ENCODE peak calls at places on chromosomes 4 and X, in nine cellular contexts. Z, T, H, I, F, K, W, O and M are unnamed samples.

GRCh38 chr4:170102426-170102825 is 12.7 kb upstream of the AADAT start:
- DNase-seq in Z (no peak), T (no peak), H (no peak), I (no peak), F (no peak), K (no peak), W (no peak), O (no peak), M (no peak)

GRCh38 chr4:73707918-73708577 is 32.3 kb upstream of the CXCL8 start:
- DNase-seq in Z (peak), T (no peak), H (peak), I (no peak), F (no peak), K (peak), W (no peak), O (peak), M (no peak)

GRCh38 chr4:82360298-82361177 is 13.3 kb downstream of the HNRNPD start:
- DNase-seq in Z (no peak), T (no peak), H (no peak), I (no peak), F (no peak), K (no peak), W (no peak), O (no peak), M (no peak)

GRCh38 chr4:78954048-78954666 is 14.9 kb upstream of the PAQR3 start:
- DNase-seq in Z (no peak), T (no peak), H (no peak), I (peak), F (no peak), K (no peak), W (no peak), O (no peak), M (no peak)

GRCh38 chr4:165439344-165439743 is 60.5 kb downstream of the CPE start:
- DNase-seq in Z (no peak), T (no peak), H (no peak), I (no peak), F (no peak), K (peak), W (no peak), O (no peak), M (no peak)

GRCh38 chr4:27789768-27790167 is 929.1 kb downstream of the STIM2 start:
- DNase-seq in Z (no peak), T (no peak), H (no peak), I (no peak), F (no peak), K (peak), W (no peak), O (no peak), M (no peak)

GRCh38 chr4:2900701-2901100 is 57.1 kb downstream of the ADD1 start:
- DNase-seq in Z (no peak), T (no peak), H (no peak), I (no peak), F (no peak), K (no peak), W (no peak), O (no peak), M (no peak)

GRCh38 chrX:63115196-63115595 is 235.9 kb downstream of the SPIN4 start:
- DNase-seq in Z (no peak), T (no peak), H (no peak), I (no peak), F (no peak), K (no peak), W (no peak), O (no peak), M (no peak)

GRCh38 chr4:101649790-101650450 is 140.6 kb upstream of the BANK1 start:
- DNase-seq in Z (peak), T (no peak), H (no peak), I (no peak), F (no peak), K (peak), W (no peak), O (no peak), M (no peak)

GRCh38 chrX:69229436-69229835 is 64.2 kb upstream of the PJA1 start:
- DNase-seq in Z (no peak), T (no peak), H (no peak), I (no peak), F (no peak), K (peak), W (no peak), O (no peak), M (no peak)

GRCh38 chr4:103424853-103425252 is 226.7 kb upstream of the CENPE start:
- DNase-seq in Z (no peak), T (no peak), H (no peak), I (no peak), F (no peak), K (no peak), W (no peak), O (no peak), M (no peak)

GRCh38 chr4:180380733-180381132 is 1862.5 kb upstream of the TENM3 start:
- DNase-seq in Z (no peak), T (no peak), H (no peak), I (no peak), F (no peak), K (peak), W (no peak), O (no peak), M (no peak)

GRCh38 chr4:120630432-120630831 is 292.1 kb downstream of the PRDM5 start:
- DNase-seq in Z (no peak), T (no peak), H (no peak), I (no peak), F (no peak), K (peak), W (no peak), O (no peak), M (no peak)

GRCh38 chr4:96073446-96073845 is 233.6 kb downstream of the PDHA2 start:
- DNase-seq in Z (no peak), T (no peak), H (no peak), I (no peak), F (no peak), K (peak), W (no peak), O (no peak), M (no peak)

GRCh38 chrX:132046533-132046932 is 23.4 kb downstream of the STK26 start:
- DNase-seq in Z (no peak), T (no peak), H (no peak), I (no peak), F (no peak), K (no peak), W (no peak), O (no peak), M (no peak)

GRCh38 chrX:78092296-78092695 is 11.8 kb upstream of the PGK1 start:
- DNase-seq in Z (peak), T (no peak), H (no peak), I (peak), F (no peak), K (peak), W (no peak), O (no peak), M (no peak)

GRCh38 chr4:84499065-84499982 is at the start of gene NKX6-1:
- DNase-seq in Z (peak), T (no peak), H (peak), I (peak), F (no peak), K (peak), W (peak), O (peak), M (peak)

GRCh38 chr4:86944964-86945781 is 10.4 kb downstream of the AFF1 start:
- DNase-seq in Z (no peak), T (no peak), H (no peak), I (no peak), F (no peak), K (no peak), W (no peak), O (no peak), M (no peak)

GRCh38 chrX:133674726-133675470 is 259.6 kb upstream of the GPC4 start:
- DNase-seq in Z (no peak), T (no peak), H (no peak), I (no peak), F (no peak), K (no peak), W (no peak), O (no peak), M (no peak)

GRCh38 chr4:177190995-177191568 is 118.6 kb upstream of the NEIL3 start:
- DNase-seq in Z (no peak), T (no peak), H (no peak), I (no peak), F (no peak), K (peak), W (no peak), O (no peak), M (no peak)

GRCh38 chr4:159764343-159764952 is 661.6 kb downstream of the RAPGEF2 start:
- DNase-seq in Z (no peak), T (no peak), H (no peak), I (peak), F (no peak), K (peak), W (no peak), O (no peak), M (peak)

GRCh38 chr4:56410247-56410646 is 23.0 kb upstream of the AASDH start:
- DNase-seq in Z (no peak), T (no peak), H (no peak), I (peak), F (no peak), K (peak), W (no peak), O (no peak), M (peak)

GRCh38 chrX:87728459-87728858 is 210.9 kb downstream of the KLHL4 start:
- DNase-seq in Z (no peak), T (no peak), H (no peak), I (no peak), F (no peak), K (no peak), W (no peak), O (no peak), M (no peak)

GRCh38 chr4:38562751-38563198 is 101.2 kb upstream of the KLF3 start:
- DNase-seq in Z (no peak), T (no peak), H (peak), I (peak), F (no peak), K (no peak), W (no peak), O (no peak), M (no peak)

GRCh38 chr4:99395595-99396364 is 39.4 kb downstream of the ADH7 start:
- DNase-seq in Z (no peak), T (no peak), H (no peak), I (no peak), F (no peak), K (peak), W (no peak), O (no peak), M (no peak)

GRCh38 chr4:168666531-168666930 is 169.7 kb downstream of the PALLD start:
- DNase-seq in Z (no peak), T (no peak), H (no peak), I (no peak), F (no peak), K (peak), W (no peak), O (no peak), M (no peak)

GRCh38 chrX:34826964-34827363 is 115.6 kb upstream of the FAM47B start:
- DNase-seq in Z (no peak), T (no peak), H (no peak), I (no peak), F (no peak), K (no peak), W (no peak), O (no peak), M (no peak)